ENCODE peak calls at places on chromosome 21, in six cellular contexts. E, S, G, D, L and U are unnamed samples.

GRCh38 chr21:45981641-45982255 is at the start of gene COL6A1:
- DNase-seq in E (no peak), S (peak), G (no peak), D (no peak), L (no peak), U (no peak)

GRCh38 chr21:23812485-23812884 is 1794.8 kb downstream of the MRPL39 start:
- DNase-seq in E (no peak), S (no peak), G (no peak), D (no peak), L (no peak), U (no peak)

GRCh38 chr21:36910581-36911307 is 55.7 kb downstream of the HLCS start:
- DNase-seq in E (no peak), S (no peak), G (no peak), D (no peak), L (no peak), U (no peak)

GRCh38 chr21:25750085-25750484 is 15.3 kb downstream of the GABPA start:
- DNase-seq in E (no peak), S (no peak), G (no peak), D (no peak), L (no peak), U (no peak)

GRCh38 chr21:26093094-26093493 is 77.5 kb downstream of the APP start:
- DNase-seq in E (no peak), S (no peak), G (no peak), D (no peak), L (no peak), U (no peak)

GRCh38 chr21:28018741-28019669 is 973.7 kb downstream of the LTN1 start:
- DNase-seq in E (no peak), S (no peak), G (no peak), D (peak), L (no peak), U (peak)

GRCh38 chr21:43297989-43298388 is 128.9 kb downstream of the SIK1 start:
- DNase-seq in E (no peak), S (no peak), G (no peak), D (no peak), L (no peak), U (no peak)

GRCh38 chr21:40254540-40255455 is 387.6 kb downstream of the PCP4 start:
- DNase-seq in E (no peak), S (no peak), G (no peak), D (no peak), L (no peak), U (no peak)

GRCh38 chr21:46154155-46154954 is 1.0 kb downstream of the FTCD start:
- DNase-seq in E (no peak), S (no peak), G (no peak), D (peak), L (peak), U (no peak)

GRCh38 chr21:39713905-39714304 is 31.1 kb upstream of the IGSF5 start:
- DNase-seq in E (no peak), S (no peak), G (no peak), D (no peak), L (no peak), U (no peak)

GRCh38 chr21:32463367-32463766 is 50.9 kb downstream of the EVA1C start:
- DNase-seq in E (no peak), S (peak), G (no peak), D (no peak), L (no peak), U (no peak)

GRCh38 chr21:44711327-44712202 is at the start of gene TSPEAR:
- DNase-seq in E (no peak), S (no peak), G (no peak), D (no peak), L (peak), U (no peak)

GRCh38 chr21:26405735-26406361 is 167.2 kb downstream of the CYYR1 start:
- DNase-seq in E (no peak), S (peak), G (no peak), D (no peak), L (no peak), U (no peak)

GRCh38 chr21:44846485-44847260 is 26.8 kb downstream of the PTTG1IP start:
- DNase-seq in E (no peak), S (no peak), G (peak), D (no peak), L (peak), U (peak)

GRCh38 chr21:37793660-37794059 is 122.6 kb downstream of the KCNJ6 start:
- DNase-seq in E (no peak), S (no peak), G (no peak), D (no peak), L (no peak), U (no peak)

GRCh38 chr21:45050786-45051489 is 23.4 kb upstream of the ADARB1 start:
- DNase-seq in E (no peak), S (peak), G (no peak), D (no peak), L (no peak), U (no peak)

GRCh38 chr21:45010860-45011259 is 63.5 kb upstream of the ADARB1 start:
- DNase-seq in E (no peak), S (no peak), G (no peak), D (no peak), L (no peak), U (no peak)

GRCh38 chr21:44920694-44921604 is at the start of gene ITGB2:
- DNase-seq in E (peak), S (no peak), G (no peak), D (no peak), L (no peak), U (no peak)

GRCh38 chr21:45110873-45111624 is 36.7 kb downstream of the ADARB1 start:
- DNase-seq in E (no peak), S (no peak), G (no peak), D (no peak), L (no peak), U (no peak)

GRCh38 chr21:38903578-38904193 is 98.0 kb downstream of the ETS2 start:
- DNase-seq in E (no peak), S (no peak), G (no peak), D (no peak), L (no peak), U (no peak)

GRCh38 chr21:28636988-28637691 is 355.5 kb downstream of the LTN1 start:
- DNase-seq in E (no peak), S (no peak), G (no peak), D (no peak), L (no peak), U (no peak)

GRCh38 chr21:14942801-14943490 is 121.9 kb downstream of the NRIP1 start:
- DNase-seq in E (no peak), S (no peak), G (no peak), D (no peak), L (no peak), U (no peak)

GRCh38 chr21:44766014-44766817 is 35.4 kb downstream of the UBE2G2 start:
- DNase-seq in E (no peak), S (no peak), G (no peak), D (no peak), L (no peak), U (no peak)